ENCODE peak calls at places on chromosomes 12 and 14, in six cellular contexts. W is HCT116, V is IMR-90, F is Karpas-422, Z is endothelial cell of umbilical vein, O is SK-N-SH. K is an unnamed sample.

GRCh38 chr14:79411403-79412174 is 799.7 kb downstream of the DIO2 start:
- DNase-seq in F (no peak), V (peak; percentile 66), O (no peak), Z (peak; percentile 15), W (no peak), K (no peak)

GRCh38 chr12:48165089-48166031 is 8.0 kb upstream of the ASB8 start:
- DNase-seq in O (peak; percentile 67), F (peak; percentile 89), Z (peak; percentile 67), W (peak; percentile 57), V (peak; percentile 68), K (peak; percentile 49)

GRCh38 chr12:91786490-91787272 is 359.0 kb downstream of the BTG1 start:
- DNase-seq in Z (no peak), W (no peak), O (no peak), V (no peak), F (no peak), K (no peak)

GRCh38 chr14:22691171-22691570 is 47.0 kb upstream of the OR6J1 start:
- DNase-seq in Z (peak; percentile 94), F (no peak), O (no peak), W (no peak), V (peak; percentile 72), K (peak; percentile 58)

GRCh38 chr14:20624495-20625070 is 16.9 kb downstream of the OR6S1 start:
- DNase-seq in V (peak; percentile 60), W (no peak), Z (no peak), F (peak; percentile 49), O (no peak), K (peak; percentile 67)

GRCh38 chr14:92755495-92755894 is 7.1 kb upstream of the LGMN start:
- DNase-seq in F (no peak), W (no peak), Z (no peak), V (peak; percentile 11), O (no peak), K (peak; percentile 14)

GRCh38 chr12:1162083-1162760 is 171.2 kb downstream of the ERC1 start:
- DNase-seq in O (peak; percentile 50), F (no peak), V (no peak), Z (no peak), W (no peak), K (no peak)

GRCh38 chr12:120404271-120404670 is 33.6 kb upstream of the COX6A1 start:
- DNase-seq in F (peak; percentile 47), Z (no peak), V (no peak), O (peak; percentile 42), W (no peak), K (no peak)

GRCh38 chr14:79631276-79631675 is 580.0 kb downstream of the DIO2 start:
- DNase-seq in O (no peak), W (no peak), Z (no peak), V (no peak), F (no peak), K (no peak)

GRCh38 chr12:29831173-29831572 is 47.4 kb upstream of the TMTC1 start:
- DNase-seq in O (no peak), Z (no peak), V (no peak), F (no peak), W (no peak), K (no peak)

GRCh38 chr14:99479160-99479902 is 1.3 kb downstream of the SETD3 start:
- DNase-seq in W (no peak), F (peak; percentile 60), V (peak; percentile 16), Z (peak; percentile 11), O (no peak), K (peak; percentile 19)

GRCh38 chr12:121278450-121279375 is 17.8 kb downstream of the CAMKK2 start:
- DNase-seq in V (peak; percentile 74), F (no peak), Z (peak; percentile 94), W (no peak), O (peak; percentile 62), K (peak; percentile 53)

GRCh38 chr14:47490353-47490752 is 185.1 kb downstream of the MDGA2 start:
- DNase-seq in F (no peak), V (no peak), O (no peak), W (no peak), Z (no peak), K (no peak)

GRCh38 chr14:100103261-100104005 is 38.2 kb downstream of the EVL start:
- DNase-seq in Z (peak; percentile 63), W (no peak), V (peak; percentile 13), O (no peak), F (no peak), K (no peak)

GRCh38 chr12:44317651-44318126 is 481.8 kb downstream of the TMEM117 start:
- DNase-seq in Z (peak; percentile 7), O (peak; percentile 25), W (peak; percentile 15), V (peak; percentile 40), F (peak; percentile 83), K (peak; percentile 29)

GRCh38 chr14:65226824-65227604 is 124.7 kb upstream of the MAX start:
- DNase-seq in Z (no peak), W (no peak), O (no peak), F (no peak), V (peak; percentile 62), K (no peak)

GRCh38 chr14:22118894-22119477 is 445.4 kb upstream of the OR4E1 start:
- DNase-seq in W (no peak), F (no peak), Z (no peak), V (peak; percentile 80), O (no peak), K (no peak)

GRCh38 chr12:79715308-79715707 is 24.5 kb upstream of the PAWR start:
- DNase-seq in Z (no peak), W (no peak), F (no peak), V (no peak), O (no peak), K (no peak)

GRCh38 chr12:52305921-52306705 is 14.8 kb upstream of the KRT81 start:
- DNase-seq in V (no peak), O (no peak), W (no peak), Z (no peak), F (no peak), K (no peak)

GRCh38 chr12:113271853-113272561 is 50.7 kb downstream of the TPCN1 start:
- DNase-seq in W (no peak), O (peak; percentile 67), V (peak; percentile 83), F (no peak), Z (no peak), K (peak; percentile 80)

GRCh38 chr12:29176951-29177350 is 27.9 kb downstream of the FAR2 start:
- DNase-seq in W (no peak), Z (no peak), O (no peak), F (no peak), V (peak; percentile 50), K (no peak)

GRCh38 chr14:59215757-59216156 is 27.3 kb downstream of the DAAM1 start:
- DNase-seq in W (no peak), O (no peak), F (no peak), Z (no peak), V (no peak), K (no peak)

GRCh38 chr14:87252103-87252502 is 740.9 kb downstream of the GALC start:
- DNase-seq in F (peak; percentile 72), W (no peak), V (no peak), Z (no peak), O (no peak), K (no peak)

GRCh38 chr12:49503674-49504180 is 35.1 kb upstream of the KCNH3 start:
- DNase-seq in V (peak; percentile 81), F (no peak), W (peak; percentile 98), O (no peak), Z (peak; percentile 94), K (peak; percentile 53)

GRCh38 chr12:74285773-74286172 is 251.9 kb upstream of the ATXN7L3B start:
- DNase-seq in V (no peak), W (no peak), Z (no peak), F (no peak), O (no peak), K (no peak)

GRCh38 chr12:1933342-1933992 is 15.0 kb upstream of the CACNA2D4 start:
- DNase-seq in F (peak; percentile 88), W (no peak), V (peak; percentile 81), O (no peak), Z (no peak), K (peak; percentile 77)

GRCh38 chr12:71475280-71475679 is 35.7 kb downstream of the LGR5 start:
- DNase-seq in Z (no peak), F (no peak), W (no peak), V (no peak), O (no peak), K (no peak)

GRCh38 chr12:107539196-107539939 is 146.2 kb upstream of the PWP1 start:
- DNase-seq in W (no peak), V (no peak), Z (no peak), O (no peak), F (no peak), K (no peak)

GRCh38 chr12:109888179-109889020 is 8.1 kb upstream of the GLTP start:
- DNase-seq in Z (peak; percentile 74), O (no peak), W (peak; percentile 50), V (peak; percentile 97), F (no peak), K (peak; percentile 91)

GRCh38 chr14:68748691-68749090 is 44.2 kb downstream of the ZFP36L1 start:
- DNase-seq in Z (no peak), W (no peak), V (no peak), O (no peak), F (no peak), K (no peak)
- H3K9ac ChIP-seq in Z (no peak overlapping the region), W (no peak overlapping the region), V (no peak overlapping the region), O (no peak overlapping the region), F (no peak overlapping the region), K (no peak overlapping the region)

GRCh38 chr14:103123634-103124500 is 606 bp downstream of the TNFAIP2 start:
- DNase-seq in W (no peak), Z (peak; percentile 49), F (no peak), V (no peak), O (no peak), K (no peak)
- H2AFZ ChIP-seq in W (no peak overlapping the region), Z (peak overlapping the region; percentile 83), F (no peak overlapping the region), V (peak overlapping the region; percentile 83), O (no peak overlapping the region), K (no peak overlapping the region)

GRCh38 chr12:19507823-19508222 is 68.5 kb downstream of the AEBP2 start:
- DNase-seq in Z (peak; percentile 75), V (peak; percentile 19), O (peak; percentile 38), W (no peak), F (no peak), K (no peak)
- H3K9ac ChIP-seq in Z (no peak overlapping the region), V (no peak overlapping the region), O (no peak overlapping the region), W (no peak overlapping the region), F (no peak overlapping the region), K (no peak overlapping the region)

GRCh38 chr14:71286126-71286525 is 378.9 kb downstream of the PCNX1 start:
- DNase-seq in O (no peak), V (no peak), Z (no peak), F (no peak), W (no peak), K (no peak)

GRCh38 chr14:71289536-71289935 is 382.3 kb downstream of the PCNX1 start:
- DNase-seq in Z (no peak), W (no peak), O (no peak), F (no peak), V (no peak), K (no peak)

GRCh38 chr14:71290301-71290700 is 383.0 kb downstream of the PCNX1 start:
- DNase-seq in V (no peak), W (no peak), Z (no peak), F (no peak), O (no peak), K (peak; percentile 7)

GRCh38 chr14:71287567-71287966 is 380.3 kb downstream of the PCNX1 start:
- DNase-seq in W (no peak), Z (no peak), O (no peak), F (no peak), V (no peak), K (no peak)

DNA sequence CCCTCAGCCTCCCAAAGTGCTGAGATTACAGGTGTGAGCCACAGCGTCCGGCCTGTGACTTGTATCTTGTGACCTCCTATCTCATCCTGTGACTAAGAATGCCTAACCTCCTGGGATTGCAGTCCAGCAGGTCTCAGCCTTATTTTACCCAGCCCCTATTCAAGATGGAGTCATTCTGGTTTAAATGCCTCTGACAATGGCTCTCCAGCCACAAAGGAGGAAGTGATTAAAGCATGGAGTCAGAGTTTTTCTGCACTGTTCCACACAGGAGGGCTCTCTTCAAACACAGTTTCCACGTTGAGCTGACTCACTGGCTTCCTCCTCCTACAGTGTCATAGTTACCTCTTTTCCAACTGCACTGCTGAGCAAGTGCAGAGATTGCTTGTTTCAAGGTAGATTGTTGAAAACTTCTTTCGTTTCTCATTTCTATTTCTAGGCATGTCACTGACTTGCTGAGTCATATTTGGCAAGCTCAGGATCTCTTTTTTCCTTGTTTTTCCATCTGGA is 383.8 kb downstream of the PCNX1 start:
- DNase-seq in W (peak; percentile 23), Z (peak; percentile 85), F (no peak), O (no peak), V (peak; percentile 93), K (peak; percentile 93)
- H2AFZ ChIP-seq in W (peak overlapping the region; percentile 52), Z (peak overlapping the region; percentile 3), F (no peak overlapping the region), O (peak overlapping the region; percentile 82), V (peak overlapping the region; percentile 85), K (peak overlapping the region; percentile 82)